ENCODE peak calls at places on chromosomes 12 and 14, in ten cellular contexts. H is ovary; P is left lung; U is neuronal stem cell; I is cardiac muscle cell; D is fibroblast of lung; J is RWPE1; L is lower lobe of right lung; G is effector memory CD4-positive, alpha-beta T cell; S is HepG2. R is an unnamed sample.

GRCh38 chr14:96253140-96253539 is 2.9 kb upstream of the BDKRB1 start:
- DNase-seq in H (no peak), P (no peak), U (no peak), I (peak; percentile 92), D (peak; percentile 97), J (peak; percentile 69), L (no peak), G (no peak), S (no peak), R (no peak)

GRCh38 chr12:30794591-30795409 is 40.0 kb upstream of the CAPRIN2 start:
- DNase-seq in H (no peak), P (no peak), U (peak; percentile 23), I (peak; percentile 95), D (peak; percentile 98), J (peak; percentile 97), L (no peak), G (no peak), S (peak; percentile 67), R (no peak)

GRCh38 chr12:103868215-103868614 is 27.2 kb upstream of the NT5DC3 start:
- DNase-seq in H (no peak), P (no peak), U (no peak), I (no peak), D (peak; percentile 85), J (no peak), L (no peak), G (no peak), S (no peak), R (no peak)

GRCh38 chr14:75960219-75960618 is 21.6 kb downstream of the TGFB3 start:
- DNase-seq in H (no peak), P (no peak), U (no peak), I (no peak), D (no peak), J (no peak), L (no peak), G (no peak), S (no peak), R (no peak)

GRCh38 chr12:116161588-116161987 is 115.9 kb downstream of the MED13L start:
- DNase-seq in H (no peak), P (no peak), U (no peak), I (peak; percentile 46), D (peak; percentile 46), J (no peak), L (no peak), G (no peak), S (peak; percentile 35), R (no peak)

GRCh38 chr12:46547421-46548340 is 175.1 kb upstream of the SLC38A2 start:
- DNase-seq in H (no peak), P (no peak), U (no peak), I (no peak), D (peak; percentile 15), J (peak; percentile 78), L (no peak), G (no peak), S (no peak), R (no peak)

GRCh38 chr14:71625175-71625574 is 307.1 kb upstream of the RGS6 start:
- DNase-seq in H (no peak), P (no peak), U (no peak), I (peak; percentile 22), D (no peak), J (no peak), L (peak; percentile 65), G (no peak), S (no peak), R (no peak)

GRCh38 chr12:99059824-99060526 is 414.9 kb downstream of the APAF1 start:
- DNase-seq in H (no peak), P (no peak), U (peak; percentile 12), I (peak; percentile 55), D (peak; percentile 39), J (no peak), L (no peak), G (no peak), S (no peak), R (no peak)

GRCh38 chr14:21440857-21441256 is 15.1 kb downstream of the CHD8 start:
- DNase-seq in H (no peak), P (no peak), U (no peak), I (no peak), D (no peak), J (no peak), L (no peak), G (no peak), S (peak; percentile 16), R (no peak)

GRCh38 chr14:69246331-69246730 is 13.6 kb upstream of the GALNT16 start:
- DNase-seq in H (no peak), P (no peak), U (no peak), I (no peak), D (no peak), J (no peak), L (no peak), G (no peak), S (peak; percentile 15), R (no peak)

GRCh38 chr12:109996483-109996853 is 300 bp upstream of the GIT2 start:
- DNase-seq in H (no peak), P (no peak), U (no peak), I (no peak), D (no peak), J (no peak), L (no peak), G (no peak), S (no peak), R (no peak)

GRCh38 chr12:131133015-131133905 is 179.6 kb downstream of the ADGRD1 start:
- DNase-seq in H (peak; percentile 38), P (no peak), U (no peak), I (peak; percentile 15), D (no peak), J (no peak), L (no peak), G (no peak), S (no peak), R (peak; percentile 72)

GRCh38 chr12:91127296-91127695 is 16.0 kb upstream of the LUM start:
- DNase-seq in H (no peak), P (no peak), U (no peak), I (no peak), D (peak; percentile 33), J (no peak), L (no peak), G (no peak), S (no peak), R (no peak)

GRCh38 chr12:69982081-69982480 is 157.1 kb downstream of the MYRFL start:
- DNase-seq in H (no peak), P (no peak), U (no peak), I (peak; percentile 80), D (peak; percentile 2), J (no peak), L (no peak), G (no peak), S (no peak), R (no peak)

DNA sequence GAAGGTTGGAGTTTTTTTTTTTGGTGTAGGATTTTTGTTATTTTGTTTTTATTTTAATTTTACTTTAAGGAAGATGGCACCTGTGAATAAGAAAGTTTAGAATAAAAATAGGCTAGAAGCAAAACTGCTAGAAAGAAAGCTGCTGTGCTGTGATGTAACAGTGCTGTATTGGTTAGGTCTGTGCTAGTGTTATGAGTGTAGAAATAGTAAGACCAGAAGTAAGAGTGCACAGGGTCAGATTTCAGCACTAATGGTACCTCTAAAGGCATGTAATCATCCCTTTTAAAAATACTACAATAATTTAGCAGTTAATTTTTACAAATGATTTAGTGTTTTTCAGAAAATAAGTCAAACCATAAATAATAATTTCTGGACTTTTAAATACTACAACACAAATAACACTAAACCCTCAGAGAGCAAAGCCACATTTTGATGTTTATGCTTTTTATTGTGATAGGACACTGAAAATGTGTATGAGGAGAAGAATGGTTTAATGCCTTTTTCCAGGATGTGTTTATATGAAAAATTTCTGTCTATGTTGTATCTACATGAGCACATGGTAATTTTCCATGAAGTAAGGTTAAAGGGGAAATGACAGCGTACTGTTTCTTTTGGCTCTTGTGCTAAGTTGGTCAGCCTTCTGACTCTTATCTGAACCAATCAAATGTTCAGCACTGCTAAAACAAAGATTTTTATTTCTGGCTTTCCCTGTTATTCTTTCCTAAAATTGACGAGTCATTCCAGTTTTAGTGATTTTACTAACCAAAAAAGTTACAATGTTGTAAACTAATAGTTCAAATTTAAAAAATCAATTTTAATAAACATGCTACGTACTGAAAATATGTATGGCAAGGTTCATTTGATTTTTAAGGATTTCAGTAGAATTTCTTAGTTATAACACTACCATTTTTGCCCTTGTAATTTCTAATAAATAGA is 96.1 kb downstream of the PPHLN1 start:
- DNase-seq in H (no peak), P (no peak), U (no peak), I (peak; percentile 80), D (peak; percentile 80), J (no peak), L (no peak), G (no peak), S (no peak), R (no peak)
- H3K27ac ChIP-seq in H (no peak overlapping the region), P (peak overlapping the region; percentile 6), U (no peak overlapping the region), I (no peak overlapping the region), D (peak overlapping the region; percentile 18), J (no peak overlapping the region), L (no peak overlapping the region), G (no peak overlapping the region), S (no peak overlapping the region), R (peak overlapping the region; percentile 62)

DNA sequence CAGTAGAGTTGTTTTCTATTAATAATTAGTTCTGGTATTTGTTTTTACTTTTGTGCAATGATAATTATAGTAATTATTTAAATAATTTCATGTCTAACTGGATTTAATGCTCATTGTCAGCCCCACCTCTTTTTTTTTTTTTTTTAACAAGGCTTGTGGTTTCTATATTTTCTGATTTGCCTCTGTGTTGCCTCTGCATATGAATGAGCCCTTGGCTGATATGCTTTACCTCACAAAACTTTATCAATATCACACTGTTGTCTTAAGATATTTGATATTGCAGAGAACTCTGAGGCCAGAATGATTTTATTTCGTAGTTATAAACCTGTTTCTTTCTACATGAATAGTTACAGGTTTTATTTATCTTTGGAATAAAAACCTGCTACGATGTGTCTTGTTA is 116.2 kb upstream of the ATP2B1 start:
- DNase-seq in H (no peak), P (no peak), U (no peak), I (no peak), D (no peak), J (no peak), L (no peak), G (no peak), S (no peak), R (no peak)
- H3K27ac ChIP-seq in H (no peak overlapping the region), P (no peak overlapping the region), U (no peak overlapping the region), I (no peak overlapping the region), D (no peak overlapping the region), J (no peak overlapping the region), L (no peak overlapping the region), G (no peak overlapping the region), S (no peak overlapping the region), R (no peak overlapping the region)

GRCh38 chr12:95083471-95083870 is 10.1 kb upstream of the NR2C1 start:
- DNase-seq in H (no peak), P (no peak), U (no peak), I (peak; percentile 55), D (peak; percentile 55), J (no peak), L (no peak), G (no peak), S (no peak), R (no peak)
- H3K27ac ChIP-seq in H (no peak overlapping the region), P (no peak overlapping the region), U (peak overlapping the region; percentile 96), I (peak overlapping the region; percentile 80), D (peak overlapping the region; percentile 1), J (no peak overlapping the region), L (peak overlapping the region; percentile 44), G (no peak overlapping the region), S (no peak overlapping the region), R (peak overlapping the region; percentile 63)

DNA sequence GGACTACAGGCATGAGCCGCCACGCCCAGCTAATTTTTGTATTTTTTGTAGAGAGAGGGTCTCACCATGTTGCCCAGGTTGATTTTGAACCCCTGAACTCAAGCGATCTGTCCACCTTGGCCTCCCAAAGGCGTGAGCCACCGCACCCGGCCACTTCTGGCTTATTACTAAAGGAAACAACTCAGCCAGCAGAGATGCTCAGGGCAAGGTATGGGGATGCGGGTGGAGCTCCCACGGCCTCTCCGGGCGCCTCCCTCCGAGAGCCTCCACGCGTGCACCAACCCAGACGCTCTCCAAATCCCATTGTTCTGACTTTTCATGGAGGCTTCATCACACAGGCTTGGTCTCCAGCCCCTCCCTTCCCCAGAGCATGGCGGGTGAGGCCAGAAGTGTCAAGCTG is 6.1 kb upstream of the GPR132 start:
- DNase-seq in H (no peak), P (no peak), U (no peak), I (no peak), D (no peak), J (no peak), L (no peak), G (no peak), S (no peak), R (no peak)
- H3K27ac ChIP-seq in H (no peak overlapping the region), P (no peak overlapping the region), U (no peak overlapping the region), I (no peak overlapping the region), D (no peak overlapping the region), J (no peak overlapping the region), L (no peak overlapping the region), G (no peak overlapping the region), S (no peak overlapping the region), R (no peak overlapping the region)

R was measured in coronary artery.